ENCODE peak calls at places on chromosomes 3 and 15, in six cellular contexts. L is effector memory CD4-positive, alpha-beta T cell; U is A549; S is mammary epithelial cell; J is A673; B is CD8-positive, alpha-beta T cell. E is an unnamed sample.

GRCh38 chr15:80695099-80695910 is at the start of gene ABHD17C:
- DNase-seq in B (peak; percentile 30), L (no peak), J (peak; percentile 61), U (peak; percentile 60), S (peak; percentile 70), E (peak; percentile 62)

GRCh38 chr3:141401584-141402475 is 33.5 kb downstream of the ZBTB38 start:
- DNase-seq in U (peak; percentile 50), L (no peak), B (peak; percentile 40), S (no peak), J (peak; percentile 45), E (peak; percentile 35)

GRCh38 chr15:81091889-81092558 is 42.0 kb upstream of the CFAP161 start:
- DNase-seq in L (no peak), J (peak; percentile 64), B (no peak), U (no peak), S (peak; percentile 67), E (no peak)

GRCh38 chr15:56832125-56832524 is 86.3 kb upstream of the TCF12 start:
- DNase-seq in J (no peak), S (no peak), U (no peak), B (no peak), L (no peak), E (no peak)

GRCh38 chr3:116579843-116580242 is 129.7 kb upstream of the TUSC7 start:
- DNase-seq in S (no peak), B (no peak), J (peak; percentile 66), L (no peak), U (no peak), E (no peak)

GRCh38 chr3:22713936-22714335 is 489.2 kb upstream of the UBE2E2 start:
- DNase-seq in U (peak; percentile 5), S (peak; percentile 85), J (no peak), B (no peak), L (no peak), E (peak; percentile 62)

GRCh38 chr3:73045391-73045790 is 16.1 kb upstream of the EBLN2 start:
- DNase-seq in J (no peak), B (no peak), L (no peak), U (no peak), S (no peak), E (no peak)

GRCh38 chr15:76065267-76065666 is 5.5 kb downstream of the TMEM266 start:
- DNase-seq in S (no peak), U (no peak), B (peak; percentile 28), J (no peak), L (no peak), E (no peak)

GRCh38 chr15:85555875-85556617 is 175.6 kb downstream of the AKAP13 start:
- DNase-seq in U (no peak), B (no peak), J (no peak), L (no peak), S (no peak), E (no peak)

GRCh38 chr15:70437882-70438331 is 325.5 kb downstream of the UACA start:
- DNase-seq in J (peak; percentile 5), L (no peak), B (no peak), U (no peak), S (peak; percentile 81), E (no peak)

GRCh38 chr3:115834068-115834467 is 210.8 kb downstream of the GAP43 start:
- DNase-seq in L (no peak), J (peak; percentile 85), S (peak; percentile 67), B (no peak), U (no peak), E (no peak)

GRCh38 chr3:177483182-177483967 is 286.1 kb upstream of the TBL1XR1 start:
- DNase-seq in S (peak; percentile 91), J (peak; percentile 24), U (no peak), L (no peak), B (no peak), E (no peak)

GRCh38 chr3:30904986-30905385 is 10.5 kb upstream of the GADL1 start:
- DNase-seq in U (no peak), L (no peak), S (no peak), J (no peak), B (no peak), E (no peak)

GRCh38 chr3:155352900-155353490 is 59.5 kb upstream of the STRIT1 start:
- DNase-seq in L (no peak), S (peak; percentile 33), U (peak; percentile 55), J (peak; percentile 70), B (no peak), E (no peak)

GRCh38 chr3:105791134-105791533 is 77.7 kb downstream of the CBLB start:
- DNase-seq in J (no peak), B (no peak), U (no peak), S (no peak), L (no peak), E (no peak)

GRCh38 chr3:198076722-198077308 is 116.8 kb downstream of the LMLN start:
- DNase-seq in L (no peak), J (no peak), S (no peak), B (no peak), U (no peak), E (no peak)

GRCh38 chr3:13275376-13276005 is 144.6 kb downstream of the NUP210 start:
- DNase-seq in L (no peak), U (no peak), S (no peak), J (no peak), B (no peak), E (no peak)

GRCh38 chr3:13276438-13277129 is 143.5 kb downstream of the NUP210 start:
- DNase-seq in U (no peak), J (no peak), S (no peak), L (no peak), B (no peak), E (no peak)

GRCh38 chr3:13277860-13278531 is 142.1 kb downstream of the NUP210 start:
- DNase-seq in J (peak; percentile 8), B (no peak), L (no peak), S (peak; percentile 5), U (no peak), E (no peak)

GRCh38 chr3:13278783-13279531 is 141.2 kb downstream of the NUP210 start:
- DNase-seq in B (no peak), S (no peak), U (no peak), J (no peak), L (no peak), E (no peak)

DNA sequence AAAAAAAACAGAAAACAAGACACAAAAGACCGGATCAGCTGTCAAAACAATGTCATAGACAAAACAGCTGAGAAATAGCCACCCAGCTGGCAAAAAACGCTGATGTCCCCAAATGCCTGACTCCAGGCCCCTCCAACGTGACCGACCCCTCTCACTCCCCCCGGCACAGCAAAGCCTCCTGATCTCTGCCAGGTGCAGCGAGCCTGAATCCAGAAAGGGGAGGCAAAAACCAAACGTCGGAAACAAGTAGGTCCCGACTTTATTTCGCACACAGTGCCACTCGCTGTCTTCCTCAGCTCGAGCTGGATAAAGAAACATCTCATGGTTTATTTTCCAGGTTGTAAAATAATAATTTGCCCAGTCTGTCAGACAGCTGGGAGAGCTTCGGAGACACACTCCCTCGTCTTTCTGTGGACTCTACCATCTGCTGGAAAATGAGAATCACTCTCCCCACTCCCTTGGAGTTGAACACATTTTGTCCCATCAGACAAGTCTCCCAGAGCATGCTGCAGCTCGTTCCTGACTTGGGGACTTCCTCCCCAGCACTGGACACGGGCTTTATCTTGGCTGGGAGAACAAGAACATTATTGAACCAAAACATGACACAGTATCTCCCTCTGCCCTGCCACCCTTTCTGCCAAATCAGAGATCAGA is 142.9 kb downstream of the NUP210 start:
- DNase-seq in B (no peak), U (no peak), J (no peak), L (no peak), S (peak; percentile 23), E (no peak)
- H3K27ac ChIP-seq in B (no peak overlapping the region), U (no peak overlapping the region), J (no peak overlapping the region), L (no peak overlapping the region), S (no peak overlapping the region), E (no peak overlapping the region)

GRCh38 chr15:48427960-48428547 is 96.8 kb downstream of the DUT start:
- DNase-seq in S (no peak), L (no peak), U (no peak), B (no peak), J (peak; percentile 42), E (peak; percentile 43)
- H3K27ac ChIP-seq in S (no peak overlapping the region), L (no peak overlapping the region), U (no peak overlapping the region), B (no peak overlapping the region), J (peak overlapping the region; percentile 2), E (peak overlapping the region; percentile 76)

DNA sequence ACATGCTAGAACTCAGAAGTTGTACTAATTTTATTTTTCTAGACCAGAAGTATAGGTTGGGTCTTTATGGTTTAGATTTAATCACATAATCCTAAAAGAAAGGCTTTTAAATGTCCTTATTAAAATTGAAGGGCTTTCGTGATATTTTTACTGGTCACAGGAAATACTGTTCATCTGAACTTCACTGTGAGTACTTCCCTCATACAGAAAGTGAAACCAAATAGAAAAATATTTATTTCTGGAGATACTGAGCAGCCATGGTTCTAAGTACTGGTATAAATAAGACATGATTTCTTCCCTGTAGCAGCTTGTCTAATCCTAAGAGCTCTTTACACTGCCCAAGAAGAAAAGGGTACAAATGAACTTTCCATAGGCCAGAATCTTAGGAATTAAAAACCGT is 2.0 kb downstream of the SNRK start:
- DNase-seq in L (no peak), U (no peak), S (no peak), J (no peak), B (no peak), E (no peak)
- H3K27ac ChIP-seq in L (peak overlapping the region; percentile 88), U (no peak overlapping the region), S (peak overlapping the region; percentile 58), J (no peak overlapping the region), B (peak overlapping the region; percentile 78), E (no peak overlapping the region)

DNA sequence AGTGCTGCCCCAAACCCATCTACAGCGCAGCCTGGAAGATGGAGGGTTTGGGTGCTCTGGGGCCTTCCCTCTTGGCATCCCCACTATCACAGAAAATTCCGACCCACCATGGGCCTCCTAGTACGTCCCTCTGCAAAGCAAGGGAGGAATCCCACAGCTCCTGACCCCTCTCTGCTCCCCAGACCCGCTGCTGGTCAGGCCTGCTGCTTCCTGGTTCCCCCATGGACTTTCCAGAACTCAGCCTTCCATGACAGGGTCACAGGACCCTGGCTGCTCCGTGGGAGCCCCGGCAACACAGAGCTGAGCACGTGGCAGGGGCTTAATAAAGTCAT is 3.1 kb upstream of the LOXL1 start:
- DNase-seq in U (no peak), J (no peak), S (no peak), L (no peak), B (no peak), E (no peak)
- H3K27ac ChIP-seq in U (no peak overlapping the region), J (peak overlapping the region; percentile 89), S (no peak overlapping the region), L (peak overlapping the region; percentile 67), B (no peak overlapping the region), E (no peak overlapping the region)